ENCODE peak calls at places on chromosomes 3 and 15, in seven cellular contexts. O is NAMALWA; I is cardiac muscle cell; D is heart right ventricle; E is T-helper 2 cell; P is psoas muscle; F is activated naive CD8-positive, alpha-beta T cell treated with anti-CD3 and anti-CD28 coated beads, Interleukin-2, amount 50 U/mL, for 24 hours. W is an unnamed sample.

GRCh38 chr3:10400050-10400748 is 79.3 kb upstream of the SEC13 start:
- DNase-seq in O (no peak), I (no peak), D (no peak), E (no peak), P (peak), F (no peak), W (no peak)

GRCh38 chr3:144458283-144458682 is 486.7 kb downstream of the DIPK2A start:
- DNase-seq in O (no peak), I (no peak), D (no peak), E (no peak), P (no peak), F (no peak), W (no peak)

GRCh38 chr3:151787626-151788025 is 26.3 kb upstream of the AADAC start:
- DNase-seq in O (no peak), I (no peak), D (no peak), E (no peak), P (no peak), F (no peak), W (no peak)

GRCh38 chr15:60751985-60752952 is 273.3 kb upstream of the ICE2 start:
- DNase-seq in O (no peak), I (peak), D (peak), E (no peak), P (peak), F (no peak), W (peak)

GRCh38 chr3:27877122-27878011 is 155.2 kb upstream of the EOMES start:
- DNase-seq in O (no peak), I (no peak), D (no peak), E (no peak), P (no peak), F (no peak), W (no peak)

GRCh38 chr3:77825045-77825827 is 785.3 kb downstream of the ROBO2 start:
- DNase-seq in O (no peak), I (peak), D (no peak), E (no peak), P (peak), F (no peak), W (peak)

GRCh38 chr15:64640146-64640868 is 135.1 kb downstream of the RBPMS2 start:
- DNase-seq in O (no peak), I (no peak), D (no peak), E (no peak), P (no peak), F (no peak), W (no peak)

GRCh38 chr15:78620021-78620838 is 566 bp downstream of the CHRNA3 start:
- DNase-seq in O (no peak), I (peak), D (no peak), E (no peak), P (no peak), F (no peak), W (peak)

GRCh38 chr15:99574502-99574901 is 8.7 kb downstream of the MEF2A start:
- DNase-seq in O (no peak), I (no peak), D (no peak), E (no peak), P (no peak), F (no peak), W (no peak)

GRCh38 chr15:67300266-67300914 is 45.8 kb downstream of the IQCH start:
- DNase-seq in O (no peak), I (peak), D (no peak), E (no peak), P (no peak), F (no peak), W (no peak)

GRCh38 chr3:15693340-15693739 is 91.8 kb downstream of the BTD start:
- DNase-seq in O (no peak), I (peak), D (no peak), E (no peak), P (no peak), F (no peak), W (no peak)

GRCh38 chr15:40928351-40928974 is 677 bp upstream of the DLL4 start:
- DNase-seq in O (peak), I (no peak), D (no peak), E (no peak), P (no peak), F (no peak), W (peak)

GRCh38 chr3:136378011-136378410 is 127.9 kb downstream of the PCCB start:
- DNase-seq in O (no peak), I (no peak), D (no peak), E (no peak), P (no peak), F (no peak), W (no peak)

GRCh38 chr3:137174514-137174913 is 216.7 kb downstream of the IL20RB start:
- DNase-seq in O (no peak), I (no peak), D (no peak), E (no peak), P (no peak), F (no peak), W (no peak)

GRCh38 chr3:155281892-155282291 is 11.6 kb downstream of the STRIT1 start:
- DNase-seq in O (no peak), I (peak), D (no peak), E (no peak), P (no peak), F (no peak), W (no peak)